ENCODE peak calls at places on chromosome 2, in nine cellular contexts. G is NCI-H446 treated with DMSO at 0.1 percent for 48 hours; D is mucosa of gallbladder; S is nephron progenitor cell; L is GM12891; P is upper lobe of right lung; K is CD8-positive, alpha-beta memory T cell; V is activated CD4-positive, alpha-beta T cell treated with anti-CD3 and anti-CD28 coated beads for 48 hours; T is tibial artery. C is an unnamed sample.
A peak's percentile ranks its signal among the peaks of the same experiment; 100 is the strongest.

GRCh38 chr2:3624059-3624794 is 29.3 kb downstream of the COLEC11 start:
- DNase-seq in G (no peak), D (no peak), S (no peak), L (no peak), P (peak; percentile 6), K (no peak), V (no peak), T (peak; percentile 45), C (peak; percentile 26)

GRCh38 chr2:18659891-18660290 is 70.5 kb upstream of the NT5C1B start:
- DNase-seq in G (no peak), D (no peak), S (no peak), L (no peak), P (no peak), K (no peak), V (no peak), T (no peak), C (no peak)

GRCh38 chr2:223549215-223549614 is 52.9 kb downstream of the SCG2 start:
- DNase-seq in G (peak; percentile 94), D (no peak), S (no peak), L (no peak), P (no peak), K (no peak), V (no peak), T (no peak), C (no peak)

GRCh38 chr2:26078939-26079338 is 45.1 kb downstream of the RAB10 start:
- DNase-seq in G (no peak), D (no peak), S (no peak), L (no peak), P (no peak), K (no peak), V (no peak), T (no peak), C (no peak)

GRCh38 chr2:36389081-36389480 is 33.5 kb downstream of the CRIM1 start:
- DNase-seq in G (no peak), D (no peak), S (no peak), L (no peak), P (no peak), K (no peak), V (no peak), T (no peak), C (no peak)

GRCh38 chr2:166786707-166787106 is 101.6 kb upstream of the XIRP2 start:
- DNase-seq in G (no peak), D (no peak), S (no peak), L (no peak), P (no peak), K (no peak), V (no peak), T (no peak), C (no peak)

GRCh38 chr2:102839668-102840388 is 78.0 kb downstream of the TMEM182 start:
- DNase-seq in G (peak; percentile 71), D (no peak), S (peak; percentile 57), L (peak; percentile 12), P (no peak), K (no peak), V (peak; percentile 34), T (no peak), C (no peak)

GRCh38 chr2:60283633-60284032 is 269.8 kb downstream of the BCL11A start:
- DNase-seq in G (no peak), D (no peak), S (no peak), L (no peak), P (no peak), K (no peak), V (no peak), T (no peak), C (no peak)

GRCh38 chr2:32002406-32002805 is 8.4 kb downstream of the MEMO1 start:
- DNase-seq in G (no peak), D (no peak), S (no peak), L (no peak), P (no peak), K (no peak), V (no peak), T (no peak), C (no peak)

GRCh38 chr2:183950673-183951072 is 647.7 kb upstream of the ZNF804A start:
- DNase-seq in G (peak; percentile 90), D (no peak), S (no peak), L (no peak), P (no peak), K (no peak), V (no peak), T (no peak), C (no peak)

GRCh38 chr2:128545829-128546228 is 227.2 kb upstream of the HS6ST1 start:
- DNase-seq in G (no peak), D (no peak), S (no peak), L (no peak), P (no peak), K (no peak), V (no peak), T (no peak), C (no peak)

GRCh38 chr2:12964904-12965539 is 248.3 kb downstream of the TRIB2 start:
- DNase-seq in G (no peak), D (no peak), S (no peak), L (no peak), P (no peak), K (no peak), V (no peak), T (no peak), C (no peak)

C was measured in cardiac septum.